ENCODE peak calls at places on chromosomes 7 and 10, in four cellular contexts. I, G, P and R are unnamed samples.

GRCh38 chr10:70221030-70221429 is 12.2 kb downstream of the PPA1 start:
- DNase-seq in G (no peak), I (no peak), P (no peak), R (no peak)

GRCh38 chr10:36606234-36606839 is 519.1 kb upstream of the ANKRD30A start:
- DNase-seq in I (no peak), P (no peak), G (no peak), R (no peak)

GRCh38 chr10:14500172-14500765 is 169.5 kb upstream of the FRMD4A start:
- DNase-seq in P (no peak), G (no peak), I (no peak), R (no peak)

GRCh38 chr10:3785849-3786290 is 861 bp upstream of the KLF6 start:
- DNase-seq in G (no peak), I (peak; percentile 66), P (no peak), R (no peak)

GRCh38 chr10:107970512-107970911 is 806.0 kb upstream of the SORCS1 start:
- DNase-seq in G (no peak), P (no peak), I (no peak), R (no peak)

GRCh38 chr10:106424076-106424475 is 740.4 kb downstream of the SORCS1 start:
- DNase-seq in G (no peak), I (no peak), P (no peak), R (peak; percentile 10)

GRCh38 chr10:76973091-76973514 is 664.5 kb downstream of the KCNMA1 start:
- DNase-seq in G (no peak), I (no peak), P (no peak), R (no peak)

GRCh38 chr10:50503661-50504320 is 120.0 kb downstream of the SGMS1 start:
- DNase-seq in G (no peak), P (no peak), I (peak; percentile 66), R (no peak)

GRCh38 chr10:93006435-93007039 is 54.1 kb upstream of the CYP26C1 start:
- DNase-seq in P (no peak), I (peak; percentile 44), G (no peak), R (no peak)

GRCh38 chr10:127125331-127125730 is 71.1 kb downstream of the INSYN2A start:
- DNase-seq in P (no peak), G (no peak), I (no peak), R (no peak)

GRCh38 chr7:4835398-4836205 is 26.2 kb downstream of the PAPOLB start:
- DNase-seq in I (no peak), G (no peak), P (no peak), R (no peak)

GRCh38 chr10:24209421-24209770 is 458 bp downstream of the KIAA1217 start:
- DNase-seq in G (no peak), P (no peak), I (no peak), R (no peak)

GRCh38 chr7:132004528-132004927 is 448.1 kb upstream of the PODXL start:
- DNase-seq in I (peak; percentile 5), G (no peak), P (no peak), R (no peak)

GRCh38 chr7:143512488-143513340 is 35.0 kb downstream of the TAS2R41 start:
- DNase-seq in P (no peak), I (no peak), G (no peak), R (no peak)

GRCh38 chr10:13971586-13972475 is 358.9 kb downstream of the FRMD4A start:
- DNase-seq in G (no peak), I (no peak), P (no peak), R (no peak)

GRCh38 chr7:139725077-139725476 is 52.7 kb downstream of the HIPK2 start:
- DNase-seq in G (no peak), I (no peak), P (peak; percentile 59), R (no peak)

GRCh38 chr7:78195281-78195680 is 396.7 kb downstream of the PHTF2 start:
- DNase-seq in I (no peak), P (no peak), G (no peak), R (peak; percentile 3)

GRCh38 chr7:44638611-44639557 is 32.5 kb downstream of the OGDH start:
- DNase-seq in G (peak; percentile 64), P (peak; percentile 80), I (peak; percentile 85), R (peak; percentile 86)

GRCh38 chr10:30791197-30791611 is 161.7 kb upstream of the LYZL2 start:
- DNase-seq in I (no peak), G (no peak), P (no peak), R (no peak)

DNA sequence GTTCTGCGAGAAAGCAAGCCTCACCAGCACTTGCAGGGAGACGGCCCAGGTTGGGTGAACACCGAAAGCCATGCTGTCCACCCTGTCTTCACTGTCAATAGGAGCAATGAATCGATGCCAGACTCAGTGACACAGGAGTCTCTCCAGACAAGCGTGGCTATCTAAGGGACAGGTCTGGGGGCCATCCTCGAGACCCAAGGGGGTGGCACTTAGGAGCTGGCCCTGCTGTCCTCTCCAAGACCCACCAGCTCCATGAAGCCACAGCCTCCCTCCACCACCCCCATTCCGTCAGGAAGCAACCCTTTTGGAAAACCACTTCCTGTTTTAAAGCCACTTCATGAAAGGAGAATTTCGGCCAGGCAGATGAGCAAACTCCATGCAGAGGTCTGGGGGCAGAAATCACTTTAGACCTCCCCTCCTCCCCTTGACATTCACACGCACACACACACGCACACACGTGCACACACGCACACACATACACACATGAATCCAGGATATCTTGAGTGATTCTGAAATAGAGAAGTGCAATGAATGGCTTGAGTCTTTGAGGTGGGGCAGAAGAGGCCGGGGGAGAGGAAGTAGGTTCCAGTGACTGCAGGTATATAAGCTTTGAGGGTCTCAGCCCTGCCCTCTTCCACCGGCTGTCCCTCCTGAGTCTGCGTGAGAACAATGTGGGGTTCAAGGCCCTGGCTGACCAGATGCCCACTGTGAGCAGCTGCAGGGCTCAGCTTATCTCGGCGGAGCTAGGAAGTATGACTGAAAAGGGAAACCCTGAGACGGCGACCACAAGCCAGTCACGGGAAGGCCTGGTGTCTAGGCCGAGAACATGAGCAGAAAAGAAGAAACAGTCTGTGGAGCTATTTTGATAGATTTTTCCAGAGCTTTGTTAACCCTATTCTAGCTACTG is 25.0 kb downstream of the RGS10 start:
- DNase-seq in P (peak; percentile 59), I (no peak), G (peak; percentile 54), R (peak; percentile 80)
- TF ChIP-seq SPI1 in P (peak; percentile 95), I (peak; percentile 91), G (peak; percentile 91), R (peak; percentile 92)

GRCh38 chr10:71308244-71308643 is 10.8 kb upstream of the SLC29A3 start:
- DNase-seq in I (no peak), P (no peak), G (no peak), R (no peak)

GRCh38 chr10:71307469-71308085 is 11.5 kb upstream of the SLC29A3 start:
- DNase-seq in I (no peak), G (no peak), P (no peak), R (no peak)

GRCh38 chr10:71312220-71312619 is 6.8 kb upstream of the SLC29A3 start:
- DNase-seq in P (no peak), G (no peak), I (no peak), R (no peak)

GRCh38 chr10:71308985-71309384 is 10.1 kb upstream of the SLC29A3 start:
- DNase-seq in I (no peak), P (no peak), G (no peak), R (no peak)

DNA sequence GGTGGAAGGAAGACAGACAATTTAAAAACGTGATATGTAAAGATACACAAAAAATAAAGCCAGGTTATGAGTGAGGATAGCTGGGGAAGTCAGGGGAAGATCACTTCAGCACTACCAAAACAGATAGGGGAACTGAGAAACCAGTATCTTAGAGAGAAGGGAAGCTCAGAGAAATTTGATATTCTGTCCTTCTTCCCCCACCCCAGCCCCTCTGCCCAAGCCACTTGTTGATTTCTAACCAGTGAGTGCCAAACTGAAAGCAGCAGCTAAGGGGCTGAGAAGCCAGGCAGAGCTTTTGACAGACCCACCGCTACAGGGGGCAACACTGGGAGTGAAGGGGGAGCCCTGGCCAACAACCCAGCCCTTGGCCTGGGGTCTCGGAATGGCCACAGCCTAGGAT is 9.1 kb upstream of the SLC29A3 start:
- DNase-seq in P (no peak), G (no peak), I (no peak), R (no peak)
- TF ChIP-seq SPI1 in P (peak; percentile 75), G (peak; percentile 87), I (no peak), R (no peak)

DNA sequence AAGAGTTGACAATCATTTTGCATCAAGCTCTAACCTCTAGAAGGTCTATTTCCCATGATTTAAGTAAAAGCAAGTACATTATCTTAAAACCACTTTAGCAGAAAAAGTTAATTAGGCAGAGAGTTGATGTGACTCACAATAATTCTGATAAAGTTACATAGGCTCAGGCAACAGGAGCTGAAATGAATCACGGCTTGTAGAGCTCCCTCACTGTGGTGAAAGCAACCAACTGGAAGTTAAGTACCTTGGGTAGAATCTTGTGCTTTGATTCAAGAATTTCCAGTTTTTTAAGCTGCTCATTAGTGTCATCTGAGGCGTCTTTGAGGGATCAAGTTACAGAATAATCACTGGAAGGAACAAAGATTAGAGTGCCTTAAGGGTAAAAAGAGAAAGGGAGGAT is 68.9 kb upstream of the NFE2L3 start:
- DNase-seq in P (no peak), I (no peak), G (no peak), R (no peak)
- TF ChIP-seq SPI1 in P (no peak), I (no peak), G (no peak), R (no peak)

DNA sequence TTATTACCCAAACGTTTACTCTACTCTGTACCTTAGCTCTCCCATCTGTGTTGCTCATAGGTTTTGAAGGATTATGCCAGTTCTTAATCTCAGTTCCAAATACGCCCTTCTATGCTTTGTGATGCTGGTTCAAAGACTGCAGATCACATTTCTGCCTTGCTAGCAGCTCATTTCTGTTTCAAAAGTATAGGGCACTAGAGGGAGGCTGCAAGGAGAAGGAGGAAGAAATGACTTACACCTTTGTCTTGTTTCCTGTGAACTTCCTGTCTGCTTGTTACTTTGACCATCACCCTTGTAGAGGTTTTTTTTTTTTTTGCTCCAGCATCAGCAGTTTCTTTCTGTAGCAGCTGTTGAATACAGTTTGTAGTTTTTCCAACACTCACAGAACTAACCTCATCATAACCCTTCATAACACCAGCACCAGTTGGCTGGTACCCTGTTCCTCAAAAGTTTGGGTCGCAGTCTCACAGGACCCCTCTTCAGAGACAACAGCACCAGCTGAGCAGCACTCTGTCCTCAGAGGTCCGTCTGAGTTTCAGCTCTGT is 16.5 kb downstream of the SLK start:
- DNase-seq in G (no peak), P (peak; percentile 40), I (no peak), R (peak; percentile 31)
- TF ChIP-seq SPI1 in G (peak; percentile 41), P (peak; percentile 38), I (no peak), R (peak; percentile 11)

GRCh38 chr10:6120691-6121090 is 31.9 kb downstream of the RBM17 start:
- DNase-seq in G (no peak), P (no peak), I (no peak), R (no peak)
- TF ChIP-seq SPI1 in G (no peak), P (no peak), I (no peak), R (no peak)